ENCODE peak calls at places on chromosome 15, in nine cellular contexts. V, I, Y, D, U, X, P, E and K are unnamed samples.

GRCh38 chr15:69446947-69447346 is 5.7 kb upstream of the RPLP1 start:
- DNase-seq in V (no peak), P (no peak), U (no peak), E (no peak), X (no peak), I (no peak), Y (no peak), D (no peak), K (no peak)

GRCh38 chr15:70341566-70341965 is 243.8 kb upstream of the TLE3 start:
- DNase-seq in X (no peak), V (no peak), I (no peak), P (no peak), D (no peak), U (no peak), E (no peak), Y (no peak), K (no peak)

GRCh38 chr15:99504823-99505551 is 60.8 kb upstream of the MEF2A start:
- DNase-seq in I (no peak), E (peak; percentile 48), Y (no peak), D (no peak), U (no peak), P (no peak), X (no peak), V (no peak), K (no peak)

GRCh38 chr15:41233367-41233771 is 2.3 kb downstream of the CHP1 start:
- DNase-seq in Y (no peak), E (no peak), U (no peak), X (no peak), P (no peak), D (no peak), I (no peak), V (no peak), K (no peak)

GRCh38 chr15:34109775-34110663 is 8.1 kb downstream of the PGBD4 start:
- DNase-seq in X (no peak), U (no peak), E (no peak), Y (no peak), I (no peak), V (no peak), D (no peak), P (peak; percentile 17), K (no peak)

GRCh38 chr15:63291507-63291906 is 14.1 kb downstream of the APH1B start:
- DNase-seq in D (no peak), P (no peak), E (no peak), I (no peak), V (no peak), X (no peak), U (no peak), Y (no peak), K (no peak)

GRCh38 chr15:79172032-79172481 is 81.5 kb upstream of the RASGRF1 start:
- DNase-seq in E (no peak), U (peak; percentile 44), P (no peak), Y (no peak), V (peak; percentile 50), I (no peak), D (no peak), X (no peak), K (no peak)

GRCh38 chr15:38464675-38465074 is 10.7 kb downstream of the FAM98B start:
- DNase-seq in D (no peak), E (no peak), Y (no peak), I (no peak), P (no peak), V (no peak), U (no peak), X (no peak), K (no peak)

GRCh38 chr15:80127911-80128310 is 24.9 kb upstream of the FAH start:
- DNase-seq in I (no peak), P (no peak), Y (no peak), D (no peak), V (no peak), X (no peak), E (no peak), U (no peak), K (no peak)

GRCh38 chr15:92322566-92323355 is 70.9 kb upstream of the ST8SIA2 start:
- DNase-seq in I (no peak), U (no peak), X (no peak), E (no peak), Y (no peak), D (no peak), V (peak; percentile 78), P (no peak), K (no peak)